ENCODE peak calls at places on chromosomes 16 and 17, in eight cellular contexts. T is BE2C, K is HFFc6, N is nephron progenitor cell, M is AG10803, B is cardiac fibroblast, U is hepatocyte, Z is AG04450. Q is an unnamed sample.

GRCh38 chr17:53896047-53896446 is 73.3 kb downstream of the KIF2B start:
- DNase-seq in T (no peak), K (no peak), N (no peak), M (no peak), B (peak), U (no peak), Z (no peak), Q (no peak)

GRCh38 chr16:87344165-87344930 is 27.2 kb upstream of the C16orf95 start:
- DNase-seq in T (no peak), K (no peak), N (no peak), M (no peak), B (no peak), U (no peak), Z (no peak), Q (no peak)

GRCh38 chr17:47757416-47757815 is 24.4 kb downstream of the TBX21 start:
- DNase-seq in T (no peak), K (no peak), N (no peak), M (no peak), B (peak), U (no peak), Z (no peak), Q (no peak)

GRCh38 chr17:50845260-50846147 is 10.1 kb downstream of the WFIKKN2 start:
- DNase-seq in T (no peak), K (peak), N (no peak), M (peak), B (peak), U (no peak), Z (no peak), Q (no peak)

GRCh38 chr17:54883939-54884338 is 16.7 kb upstream of the TOM1L1 start:
- DNase-seq in T (no peak), K (no peak), N (no peak), M (no peak), B (no peak), U (no peak), Z (no peak), Q (no peak)

GRCh38 chr17:73546770-73547345 is 97.4 kb downstream of the SDK2 start:
- DNase-seq in T (peak), K (no peak), N (peak), M (peak), B (no peak), U (peak), Z (no peak), Q (peak)

GRCh38 chr16:11848842-11849241 is 2.5 kb downstream of the RSL1D1 start:
- DNase-seq in T (no peak), K (peak), N (no peak), M (peak), B (peak), U (no peak), Z (no peak), Q (peak)

GRCh38 chr17:60102632-60103047 is 23.9 kb upstream of the HEATR6 start:
- DNase-seq in T (peak), K (peak), N (no peak), M (peak), B (peak), U (no peak), Z (no peak), Q (no peak)

GRCh38 chr16:58243528-58244004 is 45.7 kb upstream of the CSNK2A2 start:
- DNase-seq in T (no peak), K (no peak), N (no peak), M (no peak), B (no peak), U (peak), Z (no peak), Q (peak)

GRCh38 chr17:31593806-31594205 is 202.3 kb downstream of the RAB11FIP4 start:
- DNase-seq in T (peak), K (peak), N (no peak), M (peak), B (peak), U (no peak), Z (no peak), Q (peak)

GRCh38 chr17:77216435-77216980 is 75.7 kb downstream of the SEC14L1 start:
- DNase-seq in T (no peak), K (no peak), N (no peak), M (no peak), B (no peak), U (no peak), Z (no peak), Q (no peak)

GRCh38 chr17:4572131-4572530 is 11.8 kb upstream of the GGT6 start:
- DNase-seq in T (no peak), K (no peak), N (no peak), M (no peak), B (no peak), U (no peak), Z (no peak), Q (no peak)

GRCh38 chr17:57987582-57988300 is at the start of gene VEZF1:
- DNase-seq in T (peak), K (peak), N (peak), M (peak), B (peak), U (peak), Z (no peak), Q (peak)

GRCh38 chr17:78933025-78933958 is 8.1 kb upstream of the TIMP2 start:
- DNase-seq in T (no peak), K (peak), N (no peak), M (peak), B (peak), U (peak), Z (peak), Q (peak)

GRCh38 chr16:28873543-28874201 is 4.6 kb upstream of the ATP2A1 start:
- DNase-seq in T (peak), K (no peak), N (peak), M (no peak), B (peak), U (no peak), Z (no peak), Q (peak)
- TF ChIP-seq CTCF in T (peak), K (peak), N (peak), M (peak), B (peak), U (peak), Z (peak), Q (peak)

DNA sequence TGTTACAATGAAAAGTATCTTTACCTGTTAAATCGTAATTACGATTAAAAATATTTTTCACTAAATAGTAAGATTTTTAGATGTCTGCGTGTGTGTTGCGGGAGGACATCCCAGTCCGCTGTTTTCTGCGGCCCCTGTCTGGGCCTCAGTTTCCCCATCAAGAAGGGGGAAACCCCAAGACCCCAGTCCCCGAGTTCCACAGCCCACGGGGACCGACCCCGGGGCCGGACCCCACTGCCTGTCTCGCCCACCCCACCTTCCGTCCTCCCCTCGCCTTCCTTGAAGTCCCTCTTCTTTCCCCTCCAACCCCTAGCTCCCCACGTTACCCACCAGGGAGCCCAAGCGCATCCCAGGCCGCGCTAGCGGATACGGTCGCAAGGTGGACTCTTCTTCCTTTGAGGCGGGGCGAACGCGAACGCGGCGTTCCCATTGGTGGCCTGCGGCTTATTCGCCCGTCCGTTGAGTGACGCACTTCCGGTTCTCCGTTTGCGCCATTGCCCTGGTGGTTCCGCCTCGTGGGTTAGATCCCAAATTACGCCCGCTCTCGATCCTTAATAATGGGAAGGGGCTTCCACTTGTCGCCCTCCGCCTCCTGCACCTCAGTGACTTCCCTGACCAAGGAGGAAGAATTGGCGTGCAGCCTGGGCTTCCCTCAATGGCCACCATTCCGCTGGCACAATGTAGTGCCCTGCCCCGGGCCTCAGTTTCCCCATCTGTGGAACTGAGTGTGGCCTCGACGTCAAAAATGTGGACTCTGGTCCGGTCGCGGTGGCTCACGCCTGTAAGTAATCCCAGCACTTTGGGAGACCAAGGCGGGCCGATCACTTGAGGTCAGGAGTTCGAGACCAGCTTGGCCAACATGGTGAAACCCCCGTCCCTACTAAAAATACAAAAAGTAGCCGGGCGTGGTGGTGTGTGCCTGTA is at the start of gene NSMCE1:
- DNase-seq in T (peak), K (peak), N (peak), M (peak), B (peak), U (peak), Z (peak), Q (peak)
- TF ChIP-seq CTCF in T (peak), K (peak), N (no peak), M (peak), B (peak), U (no peak), Z (peak), Q (no peak)

GRCh38 chr16:85564277-85565051 is 48.7 kb upstream of the GSE1 start:
- DNase-seq in T (no peak), K (no peak), N (no peak), M (no peak), B (no peak), U (no peak), Z (no peak), Q (peak)
- TF ChIP-seq CTCF in T (peak), K (peak), N (peak), M (peak), B (peak), U (peak), Z (peak), Q (peak)

DNA sequence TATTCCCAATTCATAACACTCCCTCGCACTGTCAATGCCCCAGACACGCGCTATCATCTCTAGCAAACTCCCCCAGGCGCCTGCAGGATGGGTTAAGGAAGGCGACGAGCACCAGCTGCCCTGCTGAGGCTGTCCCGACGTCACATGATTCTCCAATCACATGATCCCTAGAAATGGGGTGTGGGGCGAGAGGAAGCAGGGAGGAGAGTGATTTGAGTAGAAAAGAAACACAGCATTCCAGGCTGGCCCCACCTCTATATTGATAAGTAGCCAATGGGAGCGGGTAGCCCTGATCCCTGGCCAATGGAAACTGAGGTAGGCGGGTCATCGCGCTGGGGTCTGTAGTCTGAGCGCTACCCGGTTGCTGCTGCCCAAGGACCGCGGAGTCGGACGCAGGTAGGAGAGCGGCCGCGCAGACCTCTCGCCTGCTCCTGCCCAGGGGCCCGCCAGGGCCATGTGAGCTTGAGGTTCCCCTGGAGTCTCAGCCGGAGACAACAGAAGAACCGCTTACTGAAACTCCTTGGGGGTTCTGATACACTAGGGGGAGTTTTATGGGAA is at the start of gene GRN:
- DNase-seq in T (peak), K (peak), N (peak), M (peak), B (peak), U (peak), Z (peak), Q (peak)
- TF ChIP-seq CTCF in T (no peak), K (no peak), N (no peak), M (no peak), B (no peak), U (no peak), Z (no peak), Q (no peak)

DNA sequence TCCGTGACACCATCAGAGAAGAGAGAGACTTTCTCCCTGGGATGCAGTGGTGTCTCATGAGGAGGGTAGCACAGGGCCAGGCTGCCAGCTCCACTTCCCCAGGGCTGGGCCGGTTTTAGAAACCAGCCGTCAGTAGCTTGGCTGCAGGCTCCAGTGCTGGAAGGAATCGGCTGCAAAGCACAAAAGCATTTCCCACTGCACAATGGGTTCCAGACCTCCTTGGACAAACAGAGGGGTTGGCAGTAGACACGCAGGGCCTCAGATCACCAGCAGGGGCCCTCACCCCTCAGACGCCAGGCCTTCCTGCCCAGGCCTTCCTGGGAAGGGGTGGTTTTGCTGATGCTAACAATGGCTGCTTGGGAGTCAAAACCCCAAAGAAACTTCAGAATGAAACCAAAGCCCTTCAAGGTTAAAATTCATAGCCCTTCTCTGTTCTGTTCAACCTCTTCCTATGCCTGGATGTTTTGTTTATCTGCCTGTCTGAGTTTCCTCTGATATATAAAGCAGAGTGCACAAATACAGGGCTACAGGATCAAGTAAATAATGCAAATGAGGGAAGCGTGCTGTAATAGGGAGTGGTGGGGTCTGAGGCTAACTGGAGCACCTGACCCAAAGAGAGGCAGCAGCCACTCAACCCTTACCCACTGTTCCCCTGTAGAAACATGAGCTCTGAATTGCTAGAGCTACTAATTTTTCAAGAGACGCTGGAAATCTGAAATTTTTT is 26.2 kb downstream of the TEKT5 start:
- DNase-seq in T (peak), K (no peak), N (peak), M (peak), B (peak), U (peak), Z (no peak), Q (peak)
- TF ChIP-seq CTCF in T (peak), K (peak), N (peak), M (peak), B (peak), U (peak), Z (peak), Q (peak)

Q was measured in MCF 10A.